ENCODE peak calls at places on chromosomes 7 and 10, in six cellular contexts. S is OCI-LY7, D is pancreas, B is heart left ventricle, V is endodermal cell, F is astrocyte. E is an unnamed sample. For H3K4me1, the result is how much of the 10 kb centered on the place peaks cover.

GRCh38 chr10:32909461-32909860 is 48.6 kb downstream of the ITGB1 start:
- DNase-seq in S (no peak), D (no peak), B (no peak), V (no peak), F (no peak), E (no peak)

GRCh38 chr10:112990271-112990670 is 40.2 kb downstream of the TCF7L2 start:
- DNase-seq in S (no peak), D (no peak), B (no peak), V (no peak), F (peak), E (no peak)

GRCh38 chr10:69406302-69406811 is 10.4 kb downstream of the TACR2 start:
- DNase-seq in S (no peak), D (no peak), B (peak), V (peak), F (no peak), E (peak)

GRCh38 chr7:28533731-28534531 is 121.6 kb downstream of the CREB5 start:
- DNase-seq in S (no peak), D (no peak), B (no peak), V (no peak), F (no peak), E (no peak)

GRCh38 chr7:1616741-1617140 is 46.9 kb upstream of the PSMG3 start:
- DNase-seq in S (no peak), D (no peak), B (no peak), V (no peak), F (no peak), E (no peak)

GRCh38 chr10:78829570-78829969 is 239.2 kb upstream of the ZMIZ1 start:
- DNase-seq in S (no peak), D (no peak), B (no peak), V (no peak), F (peak), E (no peak)

GRCh38 chr7:27520828-27521790 is 141.6 kb downstream of the HIBADH start:
- DNase-seq in S (no peak), D (no peak), B (no peak), V (no peak), F (peak), E (no peak)

GRCh38 chr7:2309889-2310331 is 4.3 kb downstream of the SNX8 start:
- DNase-seq in S (no peak), D (no peak), B (no peak), V (peak), F (peak), E (no peak)

GRCh38 chr7:71712653-71713180 is 580.8 kb downstream of the GALNT17 start:
- DNase-seq in S (no peak), D (no peak), B (no peak), V (no peak), F (no peak), E (no peak)

GRCh38 chr10:69360485-69361302 is 56.0 kb downstream of the TACR2 start:
- DNase-seq in S (no peak), D (peak), B (peak), V (no peak), F (peak), E (no peak)

GRCh38 chr10:112581921-112582320 is 134.9 kb downstream of the VTI1A start:
- DNase-seq in S (no peak), D (no peak), B (no peak), V (no peak), F (no peak), E (no peak)

GRCh38 chr10:119517235-119518141 is 25.0 kb downstream of the RGS10 start:
- DNase-seq in S (peak), D (no peak), B (no peak), V (peak), F (peak), E (no peak)

GRCh38 chr10:93281367-93281720 is 200.8 kb downstream of the MYOF start:
- DNase-seq in S (no peak), D (no peak), B (no peak), V (no peak), F (no peak), E (no peak)

GRCh38 chr10:63700209-63700934 is 179.2 kb downstream of the REEP3 start:
- DNase-seq in S (no peak), D (no peak), B (peak), V (no peak), F (peak), E (no peak)

GRCh38 chr10:13660545-13660920 is 73.8 kb downstream of the PRPF18 start:
- DNase-seq in S (no peak), D (no peak), B (no peak), V (no peak), F (peak), E (no peak)

GRCh38 chr10:14602807-14603538 is 171.7 kb downstream of the FAM107B start:
- DNase-seq in S (peak), D (no peak), B (no peak), V (no peak), F (peak), E (no peak)

GRCh38 chr7:18201349-18201748 is 173.7 kb upstream of the PRPS1L1 start:
- DNase-seq in S (no peak), D (no peak), B (peak), V (no peak), F (no peak), E (no peak)

GRCh38 chr7:81111358-81111757 is 192.5 kb upstream of the SEMA3C start:
- DNase-seq in S (no peak), D (no peak), B (no peak), V (no peak), F (peak), E (no peak)

GRCh38 chr10:75015440-75015839 is 96.0 kb upstream of the SAMD8 start:
- DNase-seq in S (no peak), D (no peak), B (no peak), V (no peak), F (no peak), E (peak)

GRCh38 chr7:114087674-114088539 is 169.1 kb upstream of the PPP1R3A start:
- DNase-seq in S (no peak), D (peak), B (peak), V (peak), F (no peak), E (no peak)

GRCh38 chr7:44338600-44338999 is 13.2 kb upstream of the CAMK2B start:
- DNase-seq in S (no peak), D (no peak), B (no peak), V (no peak), F (no peak), E (no peak)

GRCh38 chr7:155187061-155187785 is 110.5 kb upstream of the INSIG1 start:
- DNase-seq in S (no peak), D (no peak), B (no peak), V (no peak), F (no peak), E (no peak)

GRCh38 chr10:22649390-22649841 is 65.0 kb downstream of the PIP4K2A start:
- DNase-seq in S (no peak), D (no peak), B (no peak), V (no peak), F (no peak), E (no peak)

GRCh38 chr7:77427996-77428603 is 12.0 kb upstream of the GSAP start:
- DNase-seq in S (no peak), D (no peak), B (no peak), V (peak), F (peak), E (no peak)

GRCh38 chr10:87771871-87772500 is 46.0 kb downstream of the ATAD1 start:
- DNase-seq in S (peak), D (no peak), B (no peak), V (no peak), F (no peak), E (no peak)

GRCh38 chr7:114539575-114539974 is 125.0 kb downstream of the FOXP2 start:
- DNase-seq in S (no peak), D (no peak), B (no peak), V (peak), F (peak), E (no peak)

GRCh38 chr10:119198438-119198837 is 8.9 kb upstream of the GRK5 start:
- DNase-seq in S (peak), D (no peak), B (no peak), V (peak), F (no peak), E (no peak)

GRCh38 chr10:96673318-96674099 is 46.8 kb downstream of the PIK3AP1 start:
- DNase-seq in S (peak), D (peak), B (no peak), V (no peak), F (peak), E (no peak)

GRCh38 chr7:74627699-74628411 is 29.7 kb upstream of the GTF2I start:
- DNase-seq in S (no peak), D (peak), B (peak), V (peak), F (no peak), E (peak)

GRCh38 chr10:66924674-66925345 is 1.0 kb upstream of the LRRTM3 start:
- DNase-seq in S (no peak), D (no peak), B (no peak), V (no peak), F (no peak), E (no peak)
- H3K4me1 ChIP-seq in S (under half), D (under half), B (under half), V (under half), F (under half), E (under half)

GRCh38 chr7:16660702-16661464 is 14.9 kb downstream of the BZW2 start:
- DNase-seq in S (no peak), D (no peak), B (no peak), V (no peak), F (peak), E (no peak)
- H3K4me3 ChIP-seq in S (no peak), D (no peak), B (peak), V (no peak), F (no peak), E (no peak)

GRCh38 chr10:42864575-42864974 is 82.0 kb downstream of the BMS1 start:
- DNase-seq in S (peak), D (no peak), B (no peak), V (peak), F (no peak), E (peak)
- TF ChIP-seq CTCF in S (peak), D (no peak), B (no peak), V (peak), F (peak), E (peak)

DNA sequence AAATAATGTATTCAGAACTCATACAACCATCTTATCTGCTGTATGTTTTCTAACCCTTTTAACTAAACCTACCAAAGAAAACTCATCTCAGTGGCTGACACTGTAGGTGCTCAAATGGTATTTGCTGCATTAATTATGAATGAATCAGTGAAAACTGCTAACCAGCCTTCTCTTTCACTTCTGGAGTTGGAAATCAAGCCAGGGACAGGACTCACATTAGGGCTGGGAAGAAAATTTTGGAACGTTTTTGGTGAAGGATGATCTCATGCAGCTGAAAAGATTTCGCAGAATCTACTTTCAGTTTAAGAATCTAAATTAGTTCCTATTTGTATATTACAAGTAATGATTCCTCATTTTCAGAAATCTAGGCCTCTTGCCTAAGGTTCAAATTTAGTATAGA is 12.9 kb downstream of the MTPN start:
- DNase-seq in S (no peak), D (no peak), B (no peak), V (no peak), F (peak), E (no peak)
- H3K4me1 ChIP-seq in S (half or more), D (under half), B (half or more), V (under half), F (under half), E (under half)

DNA sequence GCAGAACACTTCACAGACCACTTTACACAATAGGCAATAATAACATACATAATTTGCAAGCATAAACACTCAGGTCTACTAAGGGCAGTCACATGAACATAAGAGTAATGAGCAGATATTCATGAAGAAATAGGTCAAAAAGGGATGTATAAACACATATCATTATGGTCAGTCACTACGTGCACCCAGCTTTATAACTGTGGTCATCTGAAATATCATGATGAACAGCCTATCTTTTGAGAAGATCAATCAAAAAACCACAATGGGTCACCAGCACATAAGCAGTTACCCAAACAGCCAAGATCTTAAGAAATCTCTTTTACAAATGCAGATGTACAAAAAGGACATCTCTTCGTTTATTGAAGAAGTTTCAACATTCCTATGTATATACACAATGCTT is 35.5 kb upstream of the DRGX start:
- DNase-seq in S (no peak), D (no peak), B (no peak), V (no peak), F (no peak), E (no peak)
- H3K4me3 ChIP-seq in S (no peak), D (no peak), B (no peak), V (no peak), F (no peak), E (no peak)

DNA sequence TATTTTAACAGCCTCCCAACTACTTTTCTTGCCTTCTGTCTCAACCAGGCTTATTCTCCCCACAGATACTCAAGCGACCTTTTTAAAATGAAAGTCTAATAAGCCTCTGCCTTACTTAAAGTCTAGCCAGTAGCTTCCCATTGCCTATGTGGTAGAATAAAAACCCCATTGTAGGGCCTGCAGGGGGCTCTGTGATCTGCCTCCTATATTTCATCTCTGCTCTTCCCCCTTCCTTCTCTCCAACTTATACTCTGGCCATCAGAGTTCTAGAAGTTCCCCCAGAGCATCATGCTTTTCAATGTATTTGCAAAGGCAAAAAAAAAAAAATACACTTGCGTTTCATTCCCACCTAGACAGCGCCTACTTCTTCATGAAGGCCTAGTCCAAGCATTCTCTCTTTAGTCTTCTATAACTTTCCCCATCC is 167.7 kb upstream of the ADO start:
- DNase-seq in S (peak), D (no peak), B (no peak), V (no peak), F (no peak), E (no peak)
- TF ChIP-seq CTCF in S (peak), D (no peak), B (no peak), V (peak), F (peak), E (no peak)

DNA sequence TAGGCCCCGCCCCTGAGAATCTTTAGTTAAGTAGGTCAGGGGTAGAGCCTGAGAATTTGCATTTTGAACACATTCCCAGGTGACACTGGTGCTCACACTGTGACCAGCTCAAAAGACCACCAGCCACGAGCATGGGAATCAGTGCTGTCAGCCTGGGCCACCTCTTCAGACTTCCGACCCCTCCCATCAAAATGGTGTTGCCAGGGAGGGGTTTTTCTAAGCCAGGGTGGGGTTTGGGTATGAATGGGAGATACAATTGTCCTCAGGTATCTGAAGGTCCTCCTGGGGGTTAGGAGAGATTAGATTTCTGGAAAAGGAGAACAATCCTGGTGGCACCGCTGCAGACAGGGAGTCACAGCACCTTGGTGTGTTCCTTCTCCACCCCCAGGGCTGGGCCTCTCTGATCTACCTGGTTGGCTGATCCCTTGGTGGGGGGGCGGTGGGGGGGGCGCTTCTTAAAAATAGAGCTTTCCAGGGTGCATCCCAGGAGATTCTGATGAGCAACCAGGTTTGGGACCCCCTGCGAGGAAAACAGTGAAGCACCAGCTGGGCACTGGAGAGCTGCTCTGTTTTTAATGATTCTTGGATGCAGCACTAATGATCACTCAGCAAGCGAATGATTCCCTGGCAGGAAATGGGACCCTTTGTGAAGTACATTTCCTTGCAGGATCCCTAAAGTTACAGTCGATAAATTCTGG is 111.4 kb upstream of the ANLN start:
- DNase-seq in S (no peak), D (no peak), B (no peak), V (peak), F (no peak), E (no peak)
- H3K4me1 ChIP-seq in S (under half), D (under half), B (half or more), V (under half), F (under half), E (under half)

GRCh38 chr7:66419210-66419609 is 209.5 kb upstream of the KCTD7 start:
- DNase-seq in S (no peak), D (no peak), B (no peak), V (no peak), F (no peak), E (no peak)

GRCh38 chr7:66415659-66416265 is 210.6 kb downstream of the TPST1 start:
- DNase-seq in S (no peak), D (no peak), B (no peak), V (no peak), F (peak), E (no peak)

GRCh38 chr7:66409493-66409892 is 204.4 kb downstream of the TPST1 start:
- DNase-seq in S (no peak), D (no peak), B (no peak), V (no peak), F (no peak), E (no peak)

GRCh38 chr7:66418537-66418936 is 210.1 kb upstream of the KCTD7 start:
- DNase-seq in S (no peak), D (no peak), B (no peak), V (no peak), F (no peak), E (no peak)

GRCh38 chr7:66413379-66414114 is 208.4 kb downstream of the TPST1 start:
- DNase-seq in S (peak), D (peak), B (peak), V (peak), F (peak), E (peak)
- H3K4me3 ChIP-seq in S (peak), D (peak), B (peak), V (peak), F (peak), E (peak)

E was measured in BE2C.